ENCODE peak calls at places on chromosomes 11 and 22, in four cellular contexts. K, O, V and I are unnamed samples.

GRCh38 chr11:19632435-19632834 is 80.2 kb upstream of the NAV2 start:
- DNase-seq in K (no peak), V (no peak), O (no peak), I (peak)

GRCh38 chr11:118691926-118692830 is 12.7 kb upstream of the TREH start:
- DNase-seq in V (peak), K (no peak), O (no peak), I (no peak)

GRCh38 chr22:30235687-30236170 is 10.8 kb downstream of the LIF start:
- DNase-seq in V (no peak), O (no peak), K (no peak), I (no peak)

GRCh38 chr11:17634776-17635550 is 84.4 kb upstream of the MYOD1 start:
- DNase-seq in K (no peak), V (no peak), O (no peak), I (peak)

GRCh38 chr11:97140885-97141494 is 751.2 kb downstream of the JRKL start:
- DNase-seq in O (no peak), K (no peak), V (peak), I (peak)

GRCh38 chr11:88293931-88294330 is 43.6 kb downstream of the CTSC start:
- DNase-seq in K (no peak), O (no peak), V (no peak), I (no peak)

GRCh38 chr11:77821349-77821851 is 456 bp downstream of the AAMDC start:
- DNase-seq in K (no peak), O (no peak), V (peak), I (peak)

GRCh38 chr11:23143031-23143430 is 282.8 kb upstream of the CCDC179 start:
- DNase-seq in V (no peak), K (no peak), O (no peak), I (no peak)

GRCh38 chr11:122155001-122155400 is 39.0 kb upstream of the BLID start:
- DNase-seq in O (no peak), K (no peak), V (no peak), I (no peak)

GRCh38 chr11:89420981-89421380 is 70.2 kb downstream of the NOX4 start:
- DNase-seq in V (no peak), O (no peak), K (no peak), I (no peak)

GRCh38 chr22:47110817-47111443 is 348.5 kb downstream of the TBC1D22A start:
- DNase-seq in O (no peak), K (no peak), V (no peak), I (no peak)

GRCh38 chr11:118610220-118610772 is 2.9 kb downstream of the PHLDB1 start:
- DNase-seq in V (no peak), O (no peak), K (no peak), I (no peak)

GRCh38 chr11:72745511-72745910 is 6.7 kb downstream of the ARAP1 start:
- DNase-seq in K (no peak), O (no peak), V (no peak), I (no peak)

GRCh38 chr22:40055143-40055926 is 60.6 kb downstream of the FAM83F start:
- DNase-seq in V (no peak), O (no peak), K (no peak), I (no peak)

GRCh38 chr22:29499852-29500251 is 19.8 kb downstream of the NEFH start:
- DNase-seq in O (no peak), K (no peak), V (no peak), I (no peak)

GRCh38 chr22:45977003-45977395 is at the start of gene WNT7B:
- DNase-seq in V (no peak), K (peak), O (no peak), I (peak)

GRCh38 chr11:89633125-89633695 is 76.9 kb upstream of the TRIM77 start:
- DNase-seq in K (no peak), O (no peak), V (no peak), I (no peak)

GRCh38 chr11:120121336-120121735 is 16.6 kb downstream of the TRIM29 start:
- DNase-seq in K (no peak), O (no peak), V (no peak), I (no peak)

GRCh38 chr11:97973352-97973857 is 1047.3 kb upstream of the CNTN5 start:
- DNase-seq in O (no peak), V (no peak), K (no peak), I (no peak)

GRCh38 chr22:28711820-28712777 is 29.5 kb downstream of the CHEK2 start:
- DNase-seq in V (peak), K (no peak), O (no peak), I (no peak)

GRCh38 chr11:86453290-86454030 is 78.8 kb downstream of the CCDC81 start:
- DNase-seq in O (no peak), K (no peak), V (no peak), I (no peak)

GRCh38 chr22:32880061-32880460 is 78.6 kb downstream of the TIMP3 start:
- DNase-seq in V (no peak), O (no peak), K (no peak), I (no peak)

GRCh38 chr11:80104196-80104595 is 663.4 kb upstream of the TENM4 start:
- DNase-seq in K (no peak), O (no peak), V (no peak), I (no peak)

GRCh38 chr11:93444671-93445073 is 98.5 kb downstream of the SMCO4 start:
- DNase-seq in K (no peak), O (peak), V (peak), I (no peak)

GRCh38 chr11:67522844-67523555 is at the start of gene CABP2:
- DNase-seq in O (no peak), V (no peak), K (no peak), I (no peak)

GRCh38 chr11:41282436-41282835 is 177.0 kb downstream of the LRRC4C start:
- DNase-seq in O (no peak), V (no peak), K (no peak), I (no peak)

DNA sequence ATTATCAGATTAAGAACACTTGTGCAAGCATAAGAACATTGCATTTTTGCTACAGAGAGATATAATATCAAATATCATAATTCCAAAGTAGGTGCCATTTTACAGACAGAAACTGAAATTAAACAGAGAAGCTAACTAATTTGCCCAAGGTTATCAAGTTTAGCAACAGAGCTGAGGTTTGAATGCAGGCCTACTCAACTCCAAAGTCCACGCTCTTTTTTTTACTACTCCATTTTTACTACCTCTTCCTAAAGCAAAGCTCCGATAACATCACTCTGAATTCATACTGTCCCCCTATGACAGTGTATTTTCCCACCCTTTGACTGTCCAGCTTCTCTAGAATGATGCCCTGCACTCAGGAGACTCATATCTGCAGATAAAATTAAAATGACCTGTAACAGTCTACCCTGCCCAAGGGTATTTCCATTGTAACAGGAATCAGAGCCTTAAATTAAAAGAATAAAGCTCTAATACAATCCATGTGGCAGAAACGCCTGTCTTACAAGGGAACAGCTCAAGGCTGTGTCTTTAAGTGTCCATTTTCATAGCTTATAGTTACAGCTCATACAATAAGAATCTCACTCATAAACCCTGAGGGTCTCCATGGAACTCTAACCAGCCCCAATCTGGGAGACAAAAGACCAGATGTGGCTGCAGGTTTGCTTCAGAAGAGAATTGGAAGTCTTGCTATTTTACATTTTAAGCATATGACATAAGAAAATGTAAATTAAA is 36.8 kb downstream of the ALG9 start:
- DNase-seq in K (no peak), O (no peak), V (no peak), I (no peak)
- TF ChIP-seq YY1 in K (no peak), O (no peak), V (no peak), I (no peak)

GRCh38 chr22:50683994-50684371 is 11.4 kb downstream of the SHANK3 start:
- DNase-seq in K (no peak), V (no peak), O (no peak), I (peak)

GRCh38 chr22:50684501-50684900 is 11.9 kb downstream of the SHANK3 start:
- DNase-seq in O (no peak), K (no peak), V (no peak), I (peak)

GRCh38 chr22:50684986-50685385 is 12.4 kb downstream of the SHANK3 start:
- DNase-seq in K (no peak), V (no peak), O (no peak), I (peak)

GRCh38 chr22:50686794-50687193 is 14.2 kb downstream of the SHANK3 start:
- DNase-seq in K (no peak), O (no peak), V (no peak), I (no peak)

DNA sequence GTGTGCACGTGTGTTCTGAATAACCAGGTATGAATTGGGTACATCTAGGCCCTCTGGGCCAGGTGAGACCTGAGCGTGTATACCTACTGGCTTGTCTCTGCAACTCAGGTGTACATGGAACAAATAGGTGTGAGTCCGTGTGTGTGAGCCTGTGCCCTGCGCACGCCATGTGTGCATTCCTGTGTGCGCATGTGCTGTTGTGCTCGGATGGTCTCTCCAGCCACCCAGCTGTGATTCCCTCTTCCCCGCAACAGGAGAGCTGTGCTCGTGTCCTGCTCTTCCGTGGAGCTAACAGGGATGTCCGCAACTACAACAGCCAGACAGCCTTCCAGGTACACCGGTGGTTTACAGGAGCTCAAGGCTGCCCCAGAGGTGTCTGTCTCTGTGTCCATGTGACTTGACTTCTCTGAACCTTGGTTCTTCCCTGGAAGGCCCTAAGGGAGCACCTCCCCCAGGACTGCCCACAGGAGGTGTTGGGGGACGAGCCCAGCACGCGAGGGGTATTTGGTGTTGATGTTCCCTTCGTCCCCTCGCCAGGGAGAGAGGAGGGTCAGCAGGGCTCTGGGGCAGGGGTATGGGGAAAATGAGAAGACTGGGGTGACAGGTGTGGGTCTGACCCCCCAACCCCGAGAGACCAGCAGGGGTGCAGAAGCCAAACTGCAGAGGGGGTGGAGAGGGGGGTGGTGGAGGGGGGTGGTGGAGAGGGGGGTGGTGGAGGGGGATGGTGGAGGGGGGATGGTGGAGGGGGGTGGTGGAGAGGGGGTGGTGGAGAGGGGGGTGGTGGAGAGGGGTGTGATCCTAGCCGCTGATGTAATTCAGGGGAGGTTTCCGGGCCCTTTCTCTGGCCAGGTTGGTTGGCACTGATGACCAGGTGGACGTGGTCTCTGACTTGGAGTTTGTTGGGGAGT is 10.7 kb downstream of the SHANK3 start:
- DNase-seq in O (no peak), K (no peak), V (no peak), I (peak)
- TF ChIP-seq YY1 in O (no peak), K (no peak), V (no peak), I (no peak)

DNA sequence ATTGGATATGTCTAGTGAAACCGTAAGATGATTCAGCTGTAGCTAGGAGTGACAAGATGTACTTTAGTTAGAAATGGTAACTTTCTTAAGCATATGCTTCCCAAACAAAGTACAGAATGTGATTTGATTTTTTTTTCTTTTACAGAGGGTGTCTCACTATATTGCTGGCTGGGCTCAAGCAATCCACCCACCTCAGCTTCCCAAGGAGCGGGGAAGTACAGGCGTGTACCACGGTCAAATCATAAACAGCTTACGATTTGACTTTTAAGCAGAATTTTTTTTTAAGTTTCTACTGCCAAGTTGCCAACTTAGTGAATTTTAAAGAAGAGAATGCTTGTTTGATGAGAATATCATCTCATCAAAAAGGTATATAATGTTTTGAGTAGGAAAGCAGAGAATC is 34.0 kb upstream of the USP47 start:
- DNase-seq in K (no peak), O (no peak), V (no peak), I (no peak)
- TF ChIP-seq YY1 in K (no peak), O (no peak), V (no peak), I (no peak)

GRCh38 chr22:21937041-21937820 is 15.4 kb downstream of the PPM1F start:
- DNase-seq in V (no peak), K (no peak), O (no peak), I (no peak)

GRCh38 chr22:21933899-21934298 is 18.7 kb downstream of the PPM1F start:
- DNase-seq in K (no peak), V (no peak), O (no peak), I (no peak)

GRCh38 chr22:21937821-21938070 is 14.9 kb downstream of the PPM1F start:
- DNase-seq in O (no peak), V (no peak), K (no peak), I (no peak)

GRCh38 chr22:21938071-21938822 is 14.4 kb downstream of the PPM1F start:
- DNase-seq in O (peak), V (peak), K (peak), I (peak)

DNA sequence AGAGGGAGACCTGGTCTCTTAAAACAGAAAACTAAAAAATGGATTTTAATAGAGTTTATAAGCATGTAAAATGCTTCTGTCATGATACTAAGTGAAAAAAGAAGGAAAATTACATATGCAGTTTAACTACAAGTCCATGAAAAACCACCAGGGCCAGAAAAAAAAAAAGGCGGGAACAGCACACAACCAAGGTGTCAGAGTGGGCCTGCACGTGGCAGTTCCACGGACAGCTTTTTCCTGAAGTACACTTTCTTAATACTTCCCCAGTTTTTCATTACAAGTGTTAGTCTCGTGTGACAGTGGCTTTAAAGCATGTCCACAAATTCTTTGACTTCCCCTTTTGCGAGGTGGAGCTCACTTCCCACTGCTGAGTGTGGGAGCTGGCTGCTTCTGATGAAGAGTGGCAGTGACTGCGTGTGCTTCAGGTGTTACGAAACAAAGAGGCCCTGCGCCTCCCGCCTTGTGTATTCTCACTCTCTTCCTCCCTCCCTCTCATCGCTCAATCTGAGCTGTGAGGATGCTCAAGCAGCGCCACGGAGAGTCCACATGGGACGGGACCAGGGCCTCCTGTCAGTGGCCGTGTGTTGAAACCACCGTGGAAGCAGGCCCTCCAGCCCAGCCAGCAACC is 16.4 kb downstream of the PPM1F start:
- DNase-seq in O (no peak), V (no peak), K (no peak), I (no peak)
- TF ChIP-seq YY1 in O (no peak), V (no peak), K (no peak), I (no peak)

GRCh38 chr22:24594569-24595120 is 1.8 kb upstream of the LRRC75B start:
- DNase-seq in V (no peak), K (no peak), O (no peak), I (peak)
- TF ChIP-seq YY1 in V (no peak), K (no peak), O (no peak), I (no peak)